ENCODE peak calls at places on chromosomes 5 and 9, in seven cellular contexts. O is IMR-90, W is H9, U is mesenchymal stem cell, C is neuronal stem cell, E is H1, N is trophoblast cell. L is an unnamed sample.

GRCh38 chr9:136297016-136297691 is 6.7 kb downstream of the CCDC187 start:
- DNase-seq in O (no peak), C (no peak), E (no peak), W (no peak), N (peak; percentile 65), U (no peak), L (no peak)

GRCh38 chr5:39765381-39765780 is 340.6 kb upstream of the DAB2 start:
- DNase-seq in C (no peak), W (no peak), U (peak; percentile 11), E (no peak), O (peak; percentile 60), N (no peak), L (no peak)

GRCh38 chr9:29691758-29692407 is 2118.6 kb upstream of the C9orf72 start:
- DNase-seq in E (peak; percentile 44), O (no peak), W (peak; percentile 82), U (peak; percentile 54), C (peak; percentile 15), N (no peak), L (peak; percentile 87)

GRCh38 chr5:131810510-131811249 is 13.9 kb upstream of the FNIP1 start:
- DNase-seq in O (peak; percentile 41), N (no peak), U (peak; percentile 45), C (no peak), E (no peak), W (no peak), L (peak; percentile 37)

GRCh38 chr5:164597293-164597900 is 1092.0 kb downstream of the MAT2B start:
- DNase-seq in E (no peak), O (no peak), C (no peak), U (no peak), N (no peak), W (no peak), L (peak; percentile 48)

GRCh38 chr5:179762079-179762780 is 29.6 kb downstream of the MAML1 start:
- DNase-seq in E (no peak), O (no peak), C (no peak), U (no peak), N (no peak), W (no peak), L (peak; percentile 57)

GRCh38 chr5:107985144-107985543 is 314.4 kb upstream of the EFNA5 start:
- DNase-seq in W (no peak), C (no peak), N (no peak), O (no peak), U (no peak), E (no peak), L (no peak)

GRCh38 chr9:69324549-69325401 is at the start of gene ENTREP1:
- DNase-seq in C (peak; percentile 42), E (no peak), O (no peak), W (peak; percentile 77), U (peak; percentile 4), N (peak; percentile 47), L (peak; percentile 83)

GRCh38 chr9:36154213-36154952 is 14.8 kb upstream of the CCIN start:
- DNase-seq in N (no peak), O (peak; percentile 71), W (no peak), E (no peak), U (peak; percentile 96), C (no peak), L (peak; percentile 40)

GRCh38 chr5:3155029-3155428 is 403.6 kb upstream of the IRX2 start:
- DNase-seq in U (no peak), O (no peak), E (no peak), W (no peak), N (no peak), C (no peak), L (peak; percentile 36)

GRCh38 chr5:104053057-104053666 is 490.6 kb upstream of the NUDT12 start:
- DNase-seq in W (no peak), O (no peak), U (no peak), N (no peak), E (no peak), C (no peak), L (no peak)

GRCh38 chr5:104048231-104048630 is 485.6 kb upstream of the NUDT12 start:
- DNase-seq in O (no peak), E (no peak), W (no peak), N (no peak), U (no peak), C (no peak), L (no peak)

GRCh38 chr5:104045987-104046386 is 483.4 kb upstream of the NUDT12 start:
- DNase-seq in U (no peak), O (no peak), E (no peak), N (no peak), C (no peak), W (no peak), L (no peak)

DNA sequence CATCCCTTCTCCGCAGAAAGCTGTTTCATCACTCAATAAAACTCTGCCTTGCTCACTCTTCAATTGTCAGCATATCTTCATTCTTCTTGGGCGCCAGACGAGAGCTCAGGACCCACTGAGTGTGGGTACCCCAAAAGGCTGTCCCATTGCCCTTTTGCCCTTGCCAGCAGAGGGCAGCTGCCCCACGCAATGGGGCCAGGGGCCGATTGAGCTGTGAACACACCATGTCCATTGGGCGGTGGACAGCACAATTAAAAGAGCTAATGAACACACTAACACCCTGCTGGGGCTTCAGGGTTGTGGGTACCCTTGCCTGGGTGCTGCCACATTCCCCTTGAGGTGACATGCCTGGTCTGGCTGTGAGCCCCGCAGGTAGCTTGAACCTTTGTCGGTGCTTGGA is 487.2 kb upstream of the NUDT12 start:
- DNase-seq in O (no peak), E (no peak), C (no peak), W (no peak), U (no peak), N (no peak), L (no peak)
- H2BK120ac ChIP-seq in O (no peak overlapping the region), E (no peak overlapping the region), C (no peak overlapping the region), W (no peak overlapping the region), U (no peak overlapping the region), N (no peak overlapping the region), L (no peak overlapping the region)

GRCh38 chr5:172002310-172002709 is 4.1 kb downstream of the FBXW11 start:
- DNase-seq in U (peak; percentile 42), E (no peak), C (no peak), N (no peak), W (no peak), O (no peak), L (peak; percentile 40)
- H3K4me2 ChIP-seq in U (no peak overlapping the region), E (no peak overlapping the region), C (no peak overlapping the region), N (no peak overlapping the region), W (no peak overlapping the region), O (no peak overlapping the region), L (no peak overlapping the region)

GRCh38 chr5:97151370-97151769 is 9.0 kb upstream of the LIX1 start:
- DNase-seq in N (no peak), W (no peak), O (no peak), E (no peak), U (no peak), C (no peak), L (no peak)
- H2BK120ac ChIP-seq in N (no peak overlapping the region), W (no peak overlapping the region), O (no peak overlapping the region), E (no peak overlapping the region), U (no peak overlapping the region), C (no peak overlapping the region), L (no peak overlapping the region)

GRCh38 chr9:87704342-87704741 is 21.6 kb upstream of the CTSL start:
- DNase-seq in N (no peak), O (no peak), W (no peak), C (no peak), E (no peak), U (no peak), L (no peak)
- H3K4me2 ChIP-seq in N (no peak overlapping the region), O (no peak overlapping the region), W (no peak overlapping the region), C (no peak overlapping the region), E (no peak overlapping the region), U (no peak overlapping the region), L (no peak overlapping the region)

DNA sequence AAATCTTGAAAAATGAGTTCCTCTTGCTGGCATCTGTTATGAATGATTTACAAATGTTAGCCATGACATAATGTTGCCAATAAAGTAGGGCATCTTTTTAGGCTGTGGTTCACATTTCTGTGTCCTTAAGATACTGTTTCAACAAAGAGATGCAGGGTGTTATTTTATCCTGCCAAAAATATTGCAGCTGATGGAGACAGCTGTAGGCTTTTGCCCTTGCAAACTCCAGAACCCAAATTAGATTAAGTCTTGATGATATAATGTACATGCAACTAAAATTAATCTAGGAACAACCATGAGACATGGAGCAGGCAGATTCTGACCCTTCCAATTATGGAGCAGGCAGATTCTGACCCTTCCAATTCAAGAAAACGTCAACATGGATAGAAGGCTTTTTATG is 228.3 kb upstream of the GRIN3A start:
- DNase-seq in E (no peak), O (no peak), C (no peak), N (no peak), U (no peak), W (no peak), L (no peak)
- H2BK120ac ChIP-seq in E (no peak overlapping the region), O (no peak overlapping the region), C (no peak overlapping the region), N (no peak overlapping the region), U (no peak overlapping the region), W (no peak overlapping the region), L (no peak overlapping the region)

GRCh38 chr5:159095218-159095617 is 4.5 kb downstream of the EBF1 start:
- DNase-seq in E (no peak), N (no peak), O (no peak), U (no peak), C (no peak), W (peak; percentile 32), L (peak; percentile 14)
- H3K4me2 ChIP-seq in E (peak overlapping the region; percentile 22), N (no peak overlapping the region), O (no peak overlapping the region), U (peak overlapping the region; percentile 26), C (no peak overlapping the region), W (peak overlapping the region; percentile 62), L (no peak overlapping the region)

GRCh38 chr5:149043641-149044040 is 19.2 kb downstream of the SH3TC2 start:
- DNase-seq in C (no peak), O (no peak), N (no peak), U (no peak), E (no peak), W (no peak), L (no peak)
- H2BK120ac ChIP-seq in C (no peak overlapping the region), O (no peak overlapping the region), N (no peak overlapping the region), U (no peak overlapping the region), E (no peak overlapping the region), W (no peak overlapping the region), L (no peak overlapping the region)

DNA sequence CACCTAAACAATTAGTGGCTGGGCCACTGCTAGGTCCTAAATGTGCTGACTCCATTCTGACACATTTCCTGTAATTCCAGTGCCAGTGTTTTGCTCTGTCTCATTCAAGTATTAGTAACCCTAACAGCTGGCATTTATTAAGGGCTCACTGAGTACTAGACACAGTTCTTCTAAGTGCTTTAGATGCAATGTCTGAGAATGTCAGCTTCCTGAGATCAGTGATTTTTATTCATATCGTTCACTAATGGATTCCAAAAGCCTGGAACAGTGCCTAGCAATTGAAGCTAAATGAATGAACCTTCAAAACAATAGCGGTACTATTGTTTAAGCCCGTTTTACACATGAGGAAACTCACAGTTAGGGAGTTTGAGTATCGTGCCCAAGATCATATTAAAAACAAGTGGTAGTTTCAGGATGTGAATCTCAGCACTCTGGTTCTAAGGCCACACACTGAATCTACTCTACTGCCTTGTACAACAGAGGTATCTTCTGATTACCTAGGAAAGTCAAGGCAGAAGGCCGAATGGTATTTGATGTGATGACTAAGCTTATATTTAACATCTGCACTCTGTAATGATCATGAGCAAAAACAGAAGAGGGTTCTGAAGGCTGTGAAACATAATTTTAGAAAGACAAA is 304.0 kb downstream of the PJA2 start:
- DNase-seq in U (peak; percentile 82), E (no peak), W (no peak), C (no peak), N (no peak), O (peak; percentile 91), L (peak; percentile 5)
- H3K4me2 ChIP-seq in U (no peak overlapping the region), E (no peak overlapping the region), W (no peak overlapping the region), C (no peak overlapping the region), N (no peak overlapping the region), O (peak overlapping the region; percentile 84), L (no peak overlapping the region)

GRCh38 chr5:121628783-121629182 is 222.9 kb upstream of the FTMT start:
- DNase-seq in U (peak; percentile 3), W (no peak), N (no peak), O (no peak), C (no peak), E (no peak), L (no peak)
- H2BK120ac ChIP-seq in U (no peak overlapping the region), W (no peak overlapping the region), N (no peak overlapping the region), O (no peak overlapping the region), C (no peak overlapping the region), E (no peak overlapping the region), L (no peak overlapping the region)

L was measured in mesendoderm.